ENCODE peak calls at places on chromosomes 12 and 14, in four cellular contexts. U is HCT116, Q is HepG2, K is K562. V is an unnamed sample. For H3K4me1, the result is how much of the 10 kb centered on the place peaks cover.

GRCh38 chr12:99709619-99710018 is 62.1 kb downstream of the GARIN6 start:
- DNase-seq in U (no peak), Q (no peak), K (no peak), V (no peak)

GRCh38 chr12:10025236-10025635 is 5.2 kb upstream of the CLEC9A start:
- DNase-seq in U (no peak), Q (no peak), K (no peak), V (no peak)

GRCh38 chr12:25377475-25378179 is 126.9 kb upstream of the KRAS start:
- DNase-seq in U (no peak), Q (no peak), K (no peak), V (no peak)

GRCh38 chr12:72272731-72273498 is 745 bp downstream of the TRHDE start:
- DNase-seq in U (no peak), Q (no peak), K (no peak), V (no peak)

GRCh38 chr14:73231874-73232851 is 5.1 kb upstream of the PAPLN start:
- DNase-seq in U (no peak), Q (peak), K (peak), V (no peak)

GRCh38 chr14:91330111-91330696 is 85.7 kb upstream of the GPR68 start:
- DNase-seq in U (no peak), Q (no peak), K (no peak), V (no peak)

GRCh38 chr12:90842477-90842876 is 112.5 kb downstream of the CCER1 start:
- DNase-seq in U (no peak), Q (no peak), K (no peak), V (no peak)

GRCh38 chr12:121812320-121812871 is 8.6 kb downstream of the SETD1B start:
- DNase-seq in U (no peak), Q (no peak), K (peak), V (no peak)

GRCh38 chr14:30558675-30559555 is at the start of gene G2E3:
- DNase-seq in U (peak), Q (peak), K (peak), V (peak)

GRCh38 chr14:67525389-67525788 is 7.7 kb upstream of the PLEKHH1 start:
- DNase-seq in U (no peak), Q (no peak), K (no peak), V (no peak)

GRCh38 chr14:98210045-98210678 is 1061.8 kb downstream of the BCL11B start:
- DNase-seq in U (no peak), Q (no peak), K (no peak), V (no peak)

GRCh38 chr14:103743691-103744090 is 28.1 kb downstream of the ZFYVE21 start:
- DNase-seq in U (no peak), Q (no peak), K (no peak), V (no peak)

GRCh38 chr12:105110851-105111250 is 3.3 kb downstream of the WASHC4 start:
- DNase-seq in U (no peak), Q (no peak), K (no peak), V (no peak)

GRCh38 chr12:47905313-47905730 is 528 bp upstream of the VDR start:
- DNase-seq in U (no peak), Q (no peak), K (peak), V (no peak)

GRCh38 chr12:93662961-93663728 is 14.0 kb upstream of the CRADD start:
- DNase-seq in U (no peak), Q (peak), K (no peak), V (no peak)

GRCh38 chr12:102567031-102567985 is 86.9 kb upstream of the IGF1 start:
- DNase-seq in U (no peak), Q (no peak), K (no peak), V (no peak)

GRCh38 chr12:56074396-56074795 is 5.6 kb upstream of the ERBB3 start:
- DNase-seq in U (no peak), Q (no peak), K (no peak), V (no peak)

GRCh38 chr12:118986043-118986442 is 4.7 kb downstream of the SRRM4 start:
- DNase-seq in U (no peak), Q (no peak), K (no peak), V (no peak)

GRCh38 chr12:118981285-118982201 is at the start of gene SRRM4:
- DNase-seq in U (no peak), Q (no peak), K (peak), V (no peak)

GRCh38 chr12:118983147-118983824 is 1.9 kb downstream of the SRRM4 start:
- DNase-seq in U (no peak), Q (no peak), K (no peak), V (no peak)

GRCh38 chr12:118982308-118982707 is 967 bp downstream of the SRRM4 start:
- DNase-seq in U (no peak), Q (no peak), K (no peak), V (no peak)

DNA sequence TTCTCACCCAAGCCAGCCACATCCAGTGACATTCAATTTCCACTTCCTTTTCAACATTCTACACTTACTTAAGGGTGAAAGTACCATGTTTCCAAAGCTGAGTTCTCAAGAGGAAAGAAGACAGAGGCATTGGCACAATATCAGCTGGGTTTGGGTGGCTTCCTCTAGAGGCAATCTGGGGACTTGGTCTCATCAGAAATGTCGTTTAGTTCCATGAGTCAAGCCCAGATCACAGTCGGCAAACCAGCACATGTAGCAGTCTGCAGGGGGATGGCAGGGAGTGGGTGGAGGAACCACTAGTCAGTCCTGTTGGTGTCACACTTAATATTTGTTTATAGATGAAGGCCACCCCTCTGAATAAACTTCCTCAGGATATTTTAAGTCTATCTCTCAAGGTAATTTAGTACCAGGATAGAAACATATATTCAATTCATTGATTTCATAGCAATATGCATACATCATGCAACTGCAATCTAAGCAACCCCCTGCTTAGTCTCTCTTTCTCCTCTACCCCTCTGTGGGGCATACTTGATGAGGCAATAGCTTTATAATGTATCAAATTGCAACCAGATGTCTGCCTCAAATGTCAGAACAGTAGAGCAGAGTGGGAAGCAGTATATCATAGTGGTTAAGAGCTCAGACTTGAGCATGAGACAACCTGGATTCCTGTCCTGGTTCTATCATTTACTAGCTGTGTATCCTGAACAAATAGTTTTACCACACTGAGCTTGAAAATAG is 3.0 kb downstream of the SRRM4 start:
- DNase-seq in U (no peak), Q (no peak), K (no peak), V (no peak)
- TF ChIP-seq TCF7L2 in U (no peak), Q (no peak), K (no peak), V (no peak)

GRCh38 chr14:60839057-60839456 is 104.5 kb downstream of the MNAT1 start:
- DNase-seq in U (no peak), Q (no peak), K (no peak), V (no peak)
- H3K4me1 ChIP-seq in U (under half), Q (under half), K (under half), V (under half)

GRCh38 chr14:94394025-94394493 is 5.7 kb upstream of the SERPINA1 start:
- DNase-seq in U (no peak), Q (peak), K (no peak), V (no peak)
- TF ChIP-seq TCF7L2 in U (no peak), Q (no peak), K (no peak), V (no peak)

GRCh38 chr12:44259890-44260289 is 424.0 kb downstream of the TMEM117 start:
- DNase-seq in U (no peak), Q (no peak), K (no peak), V (no peak)
- H3K4me1 ChIP-seq in U (under half), Q (under half), K (under half), V (under half)

GRCh38 chr14:35666429-35667043 is 132.6 kb downstream of the INSM2 start:
- DNase-seq in U (no peak), Q (no peak), K (no peak), V (no peak)

GRCh38 chr14:35669782-35670181 is 135.8 kb downstream of the INSM2 start:
- DNase-seq in U (peak), Q (no peak), K (no peak), V (peak)
- TF ChIP-seq TCF7L2 in U (no peak), Q (no peak), K (no peak), V (no peak)

GRCh38 chr14:21098892-21099595 is 589 bp upstream of the ZNF219 start:
- DNase-seq in U (no peak), Q (no peak), K (no peak), V (no peak)
- H3K4me1 ChIP-seq in U (under half), Q (half or more), K (under half), V (under half)

GRCh38 chr14:56299306-56299984 is 181.2 kb downstream of the PELI2 start:
- DNase-seq in U (no peak), Q (no peak), K (no peak), V (no peak)
- TF ChIP-seq TCF7L2 in U (no peak), Q (no peak), K (no peak), V (no peak)

GRCh38 chr14:75128596-75128990 is 1.7 kb upstream of the NEK9 start:
- DNase-seq in U (no peak), Q (no peak), K (no peak), V (no peak)
- H3K4me1 ChIP-seq in U (under half), Q (under half), K (under half), V (under half)

GRCh38 chr14:51547260-51547659 is 104.5 kb upstream of the FRMD6 start:
- DNase-seq in U (peak), Q (no peak), K (no peak), V (peak)

GRCh38 chr14:51547701-51548100 is 104.0 kb upstream of the FRMD6 start:
- DNase-seq in U (no peak), Q (no peak), K (no peak), V (no peak)

GRCh38 chr14:51546099-51546498 is 105.6 kb upstream of the FRMD6 start:
- DNase-seq in U (no peak), Q (no peak), K (no peak), V (no peak)

GRCh38 chr14:51545396-51545795 is 106.3 kb upstream of the FRMD6 start:
- DNase-seq in U (no peak), Q (no peak), K (no peak), V (no peak)

DNA sequence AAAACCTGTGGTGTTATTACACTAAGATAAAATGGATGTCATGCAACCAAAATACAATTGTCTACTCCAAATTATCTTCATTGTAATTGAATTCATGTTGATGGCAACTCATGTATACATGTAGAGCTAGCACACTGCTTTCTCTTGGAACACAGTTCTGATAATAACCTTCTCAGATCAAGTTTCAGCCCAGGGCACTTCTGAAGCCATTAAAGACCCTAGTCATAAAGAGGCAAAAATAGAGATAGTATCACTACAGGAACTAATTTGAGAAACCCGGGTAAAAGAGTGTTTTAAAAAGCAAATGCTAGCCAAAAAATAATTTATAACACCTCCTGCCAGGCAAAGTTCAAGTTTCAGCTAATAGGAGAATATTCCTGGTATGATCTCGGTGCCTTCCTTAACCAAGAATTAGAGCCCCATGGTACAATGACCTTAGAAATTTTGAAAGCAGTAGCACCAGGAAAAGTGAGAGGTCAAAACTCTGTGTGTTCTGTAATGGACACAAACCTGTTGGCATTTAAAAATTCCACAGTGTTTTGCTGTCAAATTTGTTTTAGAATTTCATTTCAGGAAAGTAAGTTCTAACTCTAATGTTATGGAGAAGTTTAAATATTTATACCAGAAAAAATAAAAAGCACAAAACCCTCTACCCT is 105.0 kb upstream of the FRMD6 start:
- DNase-seq in U (no peak), Q (no peak), K (no peak), V (no peak)
- TF ChIP-seq TCF7L2 in U (no peak), Q (no peak), K (no peak), V (no peak)

GRCh38 chr14:93044601-93045000 is 71.1 kb downstream of the ITPK1 start:
- DNase-seq in U (no peak), Q (no peak), K (peak), V (no peak)
- H3K4me1 ChIP-seq in U (half or more), Q (half or more), K (under half), V (under half)

V was measured in Panc1.